ENCODE peak calls at places on chromosomes 11 and 22, in seven cellular contexts. One of them, this sample, is unnamed. For H3K27me3, the result is how much of the 10 kb centered on the place peaks cover.

GRCh38 chr11:61496602-61497400 is 11.7 kb upstream of the LRRC10B start:
- DNase-seq in neuronal stem cell: no peak
- DNase-seq in IMR-90: no peak
- DNase-seq in mesenchymal stem cell: no peak
- DNase-seq in H9: no peak
- DNase-seq in H1: no peak
- DNase-seq in trophoblast cell: no peak
- DNase-seq in this sample: no peak

GRCh38 chr11:128559496-128560103 is 27.8 kb downstream of the ETS1 start:
- DNase-seq in neuronal stem cell: no peak
- DNase-seq in IMR-90: no peak
- DNase-seq in mesenchymal stem cell: no peak
- DNase-seq in H9: no peak
- DNase-seq in H1: no peak
- DNase-seq in trophoblast cell: no peak
- DNase-seq in this sample: no peak

GRCh38 chr11:70270877-70271634 is 566 bp downstream of the PPFIA1 start:
- DNase-seq in neuronal stem cell: peak
- DNase-seq in IMR-90: peak
- DNase-seq in mesenchymal stem cell: peak
- DNase-seq in H9: peak
- DNase-seq in H1: peak
- DNase-seq in trophoblast cell: peak
- DNase-seq in this sample: peak

GRCh38 chr11:119644502-119644901 is 84.5 kb downstream of the NECTIN1 start:
- DNase-seq in neuronal stem cell: no peak
- DNase-seq in IMR-90: no peak
- DNase-seq in mesenchymal stem cell: no peak
- DNase-seq in H9: no peak
- DNase-seq in H1: no peak
- DNase-seq in trophoblast cell: no peak
- DNase-seq in this sample: no peak

GRCh38 chr11:19018901-19019300 is 41.6 kb downstream of the MRGPRX2 start:
- DNase-seq in neuronal stem cell: peak
- DNase-seq in IMR-90: no peak
- DNase-seq in mesenchymal stem cell: no peak
- DNase-seq in H9: peak
- DNase-seq in H1: peak
- DNase-seq in trophoblast cell: peak
- DNase-seq in this sample: peak

GRCh38 chr22:30444632-30445437 is 19.3 kb downstream of the MTFP1 start:
- DNase-seq in neuronal stem cell: peak
- DNase-seq in IMR-90: peak
- DNase-seq in mesenchymal stem cell: peak
- DNase-seq in H9: peak
- DNase-seq in H1: peak
- DNase-seq in trophoblast cell: peak
- DNase-seq in this sample: peak

GRCh38 chr22:19167106-19167869 is 11.2 kb downstream of the SLC25A1 start:
- DNase-seq in neuronal stem cell: no peak
- DNase-seq in IMR-90: no peak
- DNase-seq in mesenchymal stem cell: no peak
- DNase-seq in H9: no peak
- DNase-seq in H1: no peak
- DNase-seq in trophoblast cell: no peak
- DNase-seq in this sample: no peak

GRCh38 chr11:119057000-119057769 is at the start of gene HYOU1:
- DNase-seq in neuronal stem cell: peak
- DNase-seq in IMR-90: peak
- DNase-seq in mesenchymal stem cell: peak
- DNase-seq in H9: peak
- DNase-seq in H1: peak
- DNase-seq in trophoblast cell: peak
- DNase-seq in this sample: peak

GRCh38 chr22:44516841-44517240 is 18.8 kb upstream of the RTL6 start:
- DNase-seq in neuronal stem cell: no peak
- DNase-seq in IMR-90: no peak
- DNase-seq in mesenchymal stem cell: no peak
- DNase-seq in H9: no peak
- DNase-seq in H1: no peak
- DNase-seq in trophoblast cell: no peak
- DNase-seq in this sample: no peak

GRCh38 chr22:26134654-26135330 is 34.5 kb upstream of the SEZ6L start:
- DNase-seq in neuronal stem cell: no peak
- DNase-seq in IMR-90: no peak
- DNase-seq in mesenchymal stem cell: no peak
- DNase-seq in H9: no peak
- DNase-seq in H1: peak
- DNase-seq in trophoblast cell: no peak
- DNase-seq in this sample: peak

GRCh38 chr11:86670179-86670578 is 2.2 kb downstream of the ME3 start:
- DNase-seq in neuronal stem cell: no peak
- DNase-seq in IMR-90: peak
- DNase-seq in mesenchymal stem cell: peak
- DNase-seq in H9: no peak
- DNase-seq in H1: no peak
- DNase-seq in trophoblast cell: peak
- DNase-seq in this sample: peak

GRCh38 chr11:125674210-125674609 is 6.4 kb downstream of the ACRV1 start:
- DNase-seq in neuronal stem cell: no peak
- DNase-seq in IMR-90: no peak
- DNase-seq in mesenchymal stem cell: no peak
- DNase-seq in H9: no peak
- DNase-seq in H1: no peak
- DNase-seq in trophoblast cell: no peak
- DNase-seq in this sample: no peak

GRCh38 chr11:65894034-65894591 is 3.6 kb downstream of the CCDC85B start:
- DNase-seq in neuronal stem cell: no peak
- DNase-seq in IMR-90: no peak
- DNase-seq in mesenchymal stem cell: no peak
- DNase-seq in H9: no peak
- DNase-seq in H1: no peak
- DNase-seq in trophoblast cell: no peak
- DNase-seq in this sample: no peak

GRCh38 chr11:64571050-64571409 is 20.0 kb upstream of the SLC22A12 start:
- DNase-seq in neuronal stem cell: no peak
- DNase-seq in IMR-90: no peak
- DNase-seq in mesenchymal stem cell: no peak
- DNase-seq in H9: no peak
- DNase-seq in H1: no peak
- DNase-seq in trophoblast cell: no peak
- DNase-seq in this sample: no peak

GRCh38 chr11:129862123-129862522 is 33.3 kb downstream of the NFRKB start:
- DNase-seq in neuronal stem cell: no peak
- DNase-seq in IMR-90: no peak
- DNase-seq in mesenchymal stem cell: peak
- DNase-seq in H9: no peak
- DNase-seq in H1: no peak
- DNase-seq in trophoblast cell: no peak
- DNase-seq in this sample: peak

GRCh38 chr11:93963072-93963471 is 58.1 kb upstream of the HEPHL1 start:
- DNase-seq in neuronal stem cell: no peak
- DNase-seq in IMR-90: no peak
- DNase-seq in mesenchymal stem cell: no peak
- DNase-seq in H9: no peak
- DNase-seq in H1: no peak
- DNase-seq in trophoblast cell: no peak
- DNase-seq in this sample: no peak

GRCh38 chr22:38503021-38503420 is 3.1 kb downstream of the DDX17 start:
- DNase-seq in neuronal stem cell: no peak
- DNase-seq in IMR-90: no peak
- DNase-seq in mesenchymal stem cell: no peak
- DNase-seq in H9: no peak
- DNase-seq in H1: no peak
- DNase-seq in trophoblast cell: no peak
- DNase-seq in this sample: no peak

GRCh38 chr22:46125816-46126770 is 24.2 kb upstream of the PPARA start:
- DNase-seq in neuronal stem cell: no peak
- DNase-seq in IMR-90: no peak
- DNase-seq in mesenchymal stem cell: no peak
- DNase-seq in H9: no peak
- DNase-seq in H1: no peak
- DNase-seq in trophoblast cell: no peak
- DNase-seq in this sample: no peak

GRCh38 chr22:31956360-31956759 is 12.0 kb downstream of the YWHAH start:
- DNase-seq in neuronal stem cell: no peak
- DNase-seq in IMR-90: no peak
- DNase-seq in mesenchymal stem cell: no peak
- DNase-seq in H9: no peak
- DNase-seq in H1: no peak
- DNase-seq in trophoblast cell: no peak
- DNase-seq in this sample: no peak

GRCh38 chr11:28616160-28616559 is 508.0 kb downstream of the METTL15 start:
- DNase-seq in neuronal stem cell: no peak
- DNase-seq in IMR-90: no peak
- DNase-seq in mesenchymal stem cell: no peak
- DNase-seq in H9: no peak
- DNase-seq in H1: no peak
- DNase-seq in trophoblast cell: no peak
- DNase-seq in this sample: no peak

DNA sequence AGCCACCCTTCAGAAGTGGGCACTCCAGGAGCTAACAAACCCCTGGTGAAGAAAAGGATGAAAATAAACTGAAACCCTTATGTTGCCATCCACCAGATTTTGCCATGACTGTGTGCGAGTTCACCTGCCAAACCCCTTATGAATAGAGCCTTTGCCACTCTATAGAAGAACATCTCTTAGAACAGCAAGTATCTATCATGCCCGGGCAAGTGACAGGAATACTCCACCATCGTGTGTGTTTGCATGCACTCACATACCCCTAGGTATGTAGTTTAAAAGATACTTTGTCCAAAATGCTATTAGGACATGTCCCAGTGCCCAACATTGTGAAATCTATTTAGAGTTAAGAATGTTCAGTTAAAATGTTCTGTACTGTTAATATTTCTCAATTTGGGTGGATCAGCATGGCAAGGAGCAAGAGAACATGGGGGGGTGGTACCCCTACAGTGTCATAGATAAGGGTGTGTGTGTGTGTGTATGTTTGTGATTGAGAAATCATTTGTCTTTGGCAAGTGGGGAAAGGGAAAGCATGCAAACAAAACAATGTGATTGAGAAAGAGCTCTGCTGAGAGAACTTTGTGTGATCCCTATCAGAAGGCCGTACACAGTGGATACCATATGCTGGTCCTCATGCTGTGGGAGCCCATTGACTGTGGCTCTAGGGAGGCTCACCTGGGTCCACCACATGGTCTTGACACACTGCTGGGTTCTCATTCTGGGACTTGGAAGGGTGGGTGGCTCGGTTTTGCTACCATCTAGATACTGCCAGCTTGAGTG is 94.9 kb downstream of the ZBTB16 start:
- DNase-seq in neuronal stem cell: no peak
- DNase-seq in IMR-90: no peak
- DNase-seq in mesenchymal stem cell: peak
- DNase-seq in H9: no peak
- DNase-seq in H1: no peak
- DNase-seq in trophoblast cell: peak
- DNase-seq in this sample: no peak
- H3K27me3 ChIP-seq in neuronal stem cell: under half
- H3K27me3 ChIP-seq in IMR-90: under half
- H3K27me3 ChIP-seq in mesenchymal stem cell: half or more
- H3K27me3 ChIP-seq in H9: under half
- H3K27me3 ChIP-seq in H1: under half
- H3K27me3 ChIP-seq in trophoblast cell: under half
- H3K27me3 ChIP-seq in this sample: under half

DNA sequence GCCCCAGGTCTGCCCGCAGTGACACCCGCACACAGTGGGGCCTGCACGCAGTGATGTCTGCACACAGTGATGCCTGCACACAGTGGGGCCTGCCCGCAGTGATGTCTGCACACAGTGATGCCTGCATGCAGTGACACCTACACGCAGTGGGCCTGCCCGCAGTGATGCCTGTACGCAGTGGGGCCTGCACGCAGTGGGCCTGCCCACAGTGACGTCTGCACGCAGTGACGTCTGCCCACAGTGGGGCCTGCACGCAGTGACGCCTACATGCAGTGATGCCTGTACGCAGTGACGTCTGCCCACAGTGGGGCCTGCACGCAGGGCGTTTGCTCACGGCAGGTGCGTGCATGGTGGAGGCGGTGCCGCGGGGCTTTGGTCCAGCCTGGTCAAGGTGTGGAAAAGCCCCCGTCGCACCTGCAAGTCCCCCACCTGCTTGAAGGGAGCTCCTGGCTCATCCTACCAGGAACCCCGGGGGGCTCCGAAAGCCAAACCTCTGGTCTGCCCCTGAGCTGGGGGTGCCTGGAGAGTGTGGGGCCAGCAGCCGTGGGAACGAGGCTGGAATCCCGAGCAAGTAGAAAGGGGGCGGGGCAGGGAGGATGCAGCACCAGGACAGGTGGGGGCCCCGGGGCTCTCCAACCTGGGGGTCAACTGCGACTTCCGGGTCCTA is 8.9 kb upstream of the SYT8 start:
- DNase-seq in neuronal stem cell: no peak
- DNase-seq in IMR-90: no peak
- DNase-seq in mesenchymal stem cell: no peak
- DNase-seq in H9: no peak
- DNase-seq in H1: no peak
- DNase-seq in trophoblast cell: no peak
- DNase-seq in this sample: no peak
- H2AK5ac ChIP-seq in neuronal stem cell: peak
- H2AK5ac ChIP-seq in IMR-90: no peak
- H2AK5ac ChIP-seq in mesenchymal stem cell: peak
- H2AK5ac ChIP-seq in H9: no peak
- H2AK5ac ChIP-seq in H1: no peak
- H2AK5ac ChIP-seq in trophoblast cell: no peak
- H2AK5ac ChIP-seq in this sample: no peak

GRCh38 chr11:20163778-20164133 is 3.5 kb upstream of the DBX1 start:
- DNase-seq in neuronal stem cell: peak
- DNase-seq in IMR-90: no peak
- DNase-seq in mesenchymal stem cell: no peak
- DNase-seq in H9: no peak
- DNase-seq in H1: no peak
- DNase-seq in trophoblast cell: no peak
- DNase-seq in this sample: no peak

GRCh38 chr11:20161923-20162322 is 1.6 kb upstream of the DBX1 start:
- DNase-seq in neuronal stem cell: no peak
- DNase-seq in IMR-90: no peak
- DNase-seq in mesenchymal stem cell: peak
- DNase-seq in H9: no peak
- DNase-seq in H1: no peak
- DNase-seq in trophoblast cell: no peak
- DNase-seq in this sample: peak

GRCh38 chr11:20162340-20162739 is 2.1 kb upstream of the DBX1 start:
- DNase-seq in neuronal stem cell: no peak
- DNase-seq in IMR-90: no peak
- DNase-seq in mesenchymal stem cell: no peak
- DNase-seq in H9: peak
- DNase-seq in H1: no peak
- DNase-seq in trophoblast cell: no peak
- DNase-seq in this sample: no peak

GRCh38 chr11:20164152-20164551 is 3.9 kb upstream of the DBX1 start:
- DNase-seq in neuronal stem cell: no peak
- DNase-seq in IMR-90: no peak
- DNase-seq in mesenchymal stem cell: no peak
- DNase-seq in H9: no peak
- DNase-seq in H1: no peak
- DNase-seq in trophoblast cell: no peak
- DNase-seq in this sample: no peak

GRCh38 chr11:20162824-20163777 is 2.8 kb upstream of the DBX1 start:
- DNase-seq in neuronal stem cell: peak
- DNase-seq in IMR-90: peak
- DNase-seq in mesenchymal stem cell: peak
- DNase-seq in H9: peak
- DNase-seq in H1: peak
- DNase-seq in trophoblast cell: peak
- DNase-seq in this sample: peak
- H3K27me3 ChIP-seq in neuronal stem cell: under half
- H3K27me3 ChIP-seq in IMR-90: half or more
- H3K27me3 ChIP-seq in mesenchymal stem cell: half or more
- H3K27me3 ChIP-seq in H9: half or more
- H3K27me3 ChIP-seq in H1: half or more
- H3K27me3 ChIP-seq in trophoblast cell: half or more
- H3K27me3 ChIP-seq in this sample: half or more

GRCh38 chr22:39776295-39776694 is 117.3 kb downstream of the ENTHD1 start:
- DNase-seq in neuronal stem cell: no peak
- DNase-seq in IMR-90: no peak
- DNase-seq in mesenchymal stem cell: no peak
- DNase-seq in H9: no peak
- DNase-seq in H1: no peak
- DNase-seq in trophoblast cell: no peak
- DNase-seq in this sample: no peak
- H2AK5ac ChIP-seq in neuronal stem cell: no peak
- H2AK5ac ChIP-seq in IMR-90: no peak
- H2AK5ac ChIP-seq in mesenchymal stem cell: no peak
- H2AK5ac ChIP-seq in H9: no peak
- H2AK5ac ChIP-seq in H1: no peak
- H2AK5ac ChIP-seq in trophoblast cell: no peak
- H2AK5ac ChIP-seq in this sample: no peak